ENCODE peak calls at places on chromosome 15, in six cellular contexts. H, R, I, Q, W and M are unnamed samples.

GRCh38 chr15:28969511-28970085 is 83.8 kb downstream of the APBA2 start:
- DNase-seq in R (no peak), W (no peak), Q (no peak), H (peak; percentile 37), I (no peak), M (no peak)

GRCh38 chr15:45126535-45127158 is 3.0 kb downstream of the DUOXA1 start:
- DNase-seq in I (no peak), Q (no peak), W (no peak), H (no peak), R (no peak), M (no peak)

GRCh38 chr15:65731926-65732325 is 60.2 kb downstream of the DENND4A start:
- DNase-seq in W (no peak), R (no peak), H (no peak), I (no peak), Q (no peak), M (no peak)

GRCh38 chr15:65423977-65424679 is 1.4 kb upstream of the IGDCC4 start:
- DNase-seq in W (no peak), I (no peak), R (no peak), H (no peak), Q (no peak), M (no peak)

GRCh38 chr15:35522061-35522460 is 23.9 kb downstream of the DPH6 start:
- DNase-seq in W (no peak), H (no peak), R (no peak), I (no peak), Q (no peak), M (no peak)

GRCh38 chr15:29795610-29796009 is 26.7 kb downstream of the TJP1 start:
- DNase-seq in I (no peak), Q (no peak), H (no peak), W (no peak), R (no peak), M (no peak)

GRCh38 chr15:91559066-91559465 is 294.4 kb upstream of the SLCO3A1 start:
- DNase-seq in W (no peak), R (no peak), Q (no peak), I (peak; percentile 17), H (no peak), M (no peak)

GRCh38 chr15:80109388-80109787 is 43.4 kb upstream of the FAH start:
- DNase-seq in W (no peak), H (no peak), R (no peak), I (no peak), Q (no peak), M (no peak)

GRCh38 chr15:93072440-93073394 is 16.3 kb downstream of the RGMA start:
- DNase-seq in I (peak; percentile 68), Q (peak; percentile 84), W (peak; percentile 89), H (peak; percentile 52), R (no peak), M (peak; percentile 74)

GRCh38 chr15:48800811-48801460 is 9.9 kb downstream of the CEP152 start:
- DNase-seq in Q (no peak), I (no peak), R (peak; percentile 7), W (no peak), H (no peak), M (no peak)